ENCODE peak calls at places on chromosome 11, in six cellular contexts. One of them, this sample, is unnamed.

GRCh38 chr11:119179983-119180382 is 5.3 kb upstream of the NHERF4 start:
- DNase-seq in ovary: no peak
- DNase-seq in IMR-90: no peak
- DNase-seq in heart left ventricle: no peak
- DNase-seq in breast epithelium: no peak
- DNase-seq in right lobe of liver: peak; percentile 55
- DNase-seq in this sample: no peak

GRCh38 chr11:128022007-128022368 is 565.4 kb downstream of the ETS1 start:
- DNase-seq in right lobe of liver: no peak
- DNase-seq in breast epithelium: no peak
- DNase-seq in IMR-90: peak; percentile 81
- DNase-seq in heart left ventricle: no peak
- DNase-seq in ovary: no peak
- DNase-seq in this sample: no peak

GRCh38 chr11:66277475-66278391 is at the start of gene CNIH2:
- DNase-seq in ovary: peak; percentile 55
- DNase-seq in heart left ventricle: no peak
- DNase-seq in IMR-90: no peak
- DNase-seq in right lobe of liver: peak; percentile 55
- DNase-seq in breast epithelium: no peak
- DNase-seq in this sample: no peak

GRCh38 chr11:2998073-2998850 is 6.1 kb upstream of the NAP1L4 start:
- DNase-seq in breast epithelium: no peak
- DNase-seq in ovary: no peak
- DNase-seq in IMR-90: no peak
- DNase-seq in right lobe of liver: no peak
- DNase-seq in heart left ventricle: no peak
- DNase-seq in this sample: no peak

GRCh38 chr11:45025716-45026492 is 75.2 kb upstream of the TP53I11 start:
- DNase-seq in ovary: no peak
- DNase-seq in IMR-90: peak; percentile 22
- DNase-seq in breast epithelium: no peak
- DNase-seq in heart left ventricle: peak; percentile 88
- DNase-seq in right lobe of liver: peak; percentile 75
- DNase-seq in this sample: peak; percentile 33

GRCh38 chr11:30395751-30396150 is 72.8 kb downstream of the ARL14EP start:
- DNase-seq in ovary: no peak
- DNase-seq in heart left ventricle: no peak
- DNase-seq in right lobe of liver: no peak
- DNase-seq in breast epithelium: no peak
- DNase-seq in IMR-90: no peak
- DNase-seq in this sample: no peak

GRCh38 chr11:129947474-129947873 is 52.1 kb upstream of the NFRKB start:
- DNase-seq in ovary: no peak
- DNase-seq in IMR-90: no peak
- DNase-seq in breast epithelium: no peak
- DNase-seq in heart left ventricle: no peak
- DNase-seq in right lobe of liver: no peak
- DNase-seq in this sample: no peak

GRCh38 chr11:69144316-69144715 is 11.4 kb upstream of the SMIM38 start:
- DNase-seq in IMR-90: peak; percentile 19
- DNase-seq in breast epithelium: no peak
- DNase-seq in heart left ventricle: no peak
- DNase-seq in ovary: no peak
- DNase-seq in right lobe of liver: no peak
- DNase-seq in this sample: no peak

GRCh38 chr11:13928566-13929251 is 33.8 kb upstream of the SPON1 start:
- DNase-seq in heart left ventricle: no peak
- DNase-seq in right lobe of liver: no peak
- DNase-seq in breast epithelium: no peak
- DNase-seq in ovary: no peak
- DNase-seq in IMR-90: peak; percentile 28
- DNase-seq in this sample: no peak

GRCh38 chr11:61505640-61506155 is 2.9 kb upstream of the LRRC10B start:
- DNase-seq in right lobe of liver: no peak
- DNase-seq in IMR-90: no peak
- DNase-seq in ovary: no peak
- DNase-seq in heart left ventricle: no peak
- DNase-seq in breast epithelium: no peak
- DNase-seq in this sample: no peak

GRCh38 chr11:61509058-61510029 is 795 bp downstream of the LRRC10B start:
- DNase-seq in IMR-90: peak; percentile 69
- DNase-seq in heart left ventricle: peak; percentile 60
- DNase-seq in ovary: no peak
- DNase-seq in breast epithelium: peak; percentile 32
- DNase-seq in right lobe of liver: peak; percentile 76
- DNase-seq in this sample: peak; percentile 51

GRCh38 chr11:61510178-61510979 is 1.8 kb downstream of the LRRC10B start:
- DNase-seq in IMR-90: no peak
- DNase-seq in right lobe of liver: no peak
- DNase-seq in heart left ventricle: no peak
- DNase-seq in breast epithelium: no peak
- DNase-seq in ovary: no peak
- DNase-seq in this sample: no peak

GRCh38 chr11:61507012-61507768 is 1.4 kb upstream of the LRRC10B start:
- DNase-seq in right lobe of liver: no peak
- DNase-seq in ovary: no peak
- DNase-seq in IMR-90: no peak
- DNase-seq in heart left ventricle: no peak
- DNase-seq in breast epithelium: no peak
- DNase-seq in this sample: no peak

GRCh38 chr11:61507962-61508824 is at the start of gene LRRC10B:
- DNase-seq in breast epithelium: no peak
- DNase-seq in right lobe of liver: no peak
- DNase-seq in ovary: no peak
- DNase-seq in IMR-90: no peak
- DNase-seq in heart left ventricle: no peak
- DNase-seq in this sample: no peak
- H3K27ac ChIP-seq in breast epithelium: peak within 1 kb of the TSS; percentile 61
- H3K27ac ChIP-seq in right lobe of liver: no peak within 1 kb of the TSS
- H3K27ac ChIP-seq in ovary: no peak within 1 kb of the TSS
- H3K27ac ChIP-seq in IMR-90: no peak within 1 kb of the TSS
- H3K27ac ChIP-seq in heart left ventricle: peak within 1 kb of the TSS; percentile 77
- H3K27ac ChIP-seq in this sample: no peak within 1 kb of the TSS

DNA sequence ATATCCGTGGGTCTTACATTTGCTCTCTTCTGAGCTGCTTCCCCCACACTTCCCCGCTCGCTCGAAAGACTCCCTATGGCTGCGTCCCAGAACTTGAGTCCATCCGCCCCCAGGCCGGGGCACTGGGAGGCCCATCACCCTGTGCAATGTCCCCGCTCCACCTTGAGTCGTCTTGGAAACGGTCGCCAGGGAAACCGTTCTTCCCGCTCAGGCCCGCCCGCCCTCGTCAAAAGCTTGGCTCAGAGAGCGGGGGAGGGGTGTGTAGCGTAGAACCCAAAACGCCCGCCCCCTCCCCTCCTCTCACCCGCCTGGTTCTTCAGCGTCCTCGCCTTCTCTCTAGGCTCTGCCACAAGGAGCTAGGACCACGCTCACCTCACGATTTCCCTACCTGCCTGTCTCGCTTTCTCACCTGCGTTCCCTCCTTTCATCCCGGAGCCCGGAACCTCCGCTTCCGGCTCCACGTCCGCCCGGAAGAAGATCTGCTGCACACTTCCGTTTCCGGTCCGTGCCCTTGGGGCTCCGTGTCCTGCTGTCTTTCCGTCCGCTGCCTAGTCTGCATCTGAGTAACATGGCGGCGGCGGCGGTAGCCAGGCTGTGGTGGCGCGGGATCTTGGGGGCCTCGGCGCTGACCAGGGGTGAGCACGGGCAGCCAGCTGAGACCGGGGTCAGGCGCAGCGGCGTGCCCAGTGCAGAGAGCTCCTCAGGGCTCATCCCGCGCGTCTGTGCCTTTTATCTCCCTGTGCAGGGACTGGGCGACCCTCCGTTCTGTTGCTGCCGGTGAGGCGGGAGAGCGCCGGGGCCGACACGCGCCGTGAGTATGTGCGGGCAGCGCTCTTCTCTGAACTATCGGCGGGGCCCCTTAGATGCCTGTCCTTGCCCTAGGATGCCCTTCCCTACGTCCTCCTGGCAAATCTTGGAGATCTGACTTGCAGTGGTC is at the start of the genes KBTBD4 and NDUFS3:
- DNase-seq in ovary: peak; percentile 89
- DNase-seq in IMR-90: peak; percentile 87
- DNase-seq in heart left ventricle: peak; percentile 89
- DNase-seq in breast epithelium: peak; percentile 82
- DNase-seq in right lobe of liver: peak; percentile 87
- DNase-seq in this sample: peak; percentile 83
- TF ChIP-seq POLR2A in ovary: peak; percentile 75
- TF ChIP-seq POLR2A in IMR-90: peak; percentile 65
- TF ChIP-seq POLR2A in heart left ventricle: no peak
- TF ChIP-seq POLR2A in breast epithelium: peak; percentile 61
- TF ChIP-seq POLR2A in right lobe of liver: peak; percentile 38
- TF ChIP-seq POLR2A in this sample: peak; percentile 52

GRCh38 chr11:64120951-64121569 is 44.9 kb downstream of the MACROD1 start:
- DNase-seq in IMR-90: peak; percentile 24
- DNase-seq in right lobe of liver: no peak
- DNase-seq in heart left ventricle: peak; percentile 47
- DNase-seq in ovary: no peak
- DNase-seq in breast epithelium: peak; percentile 49
- DNase-seq in this sample: peak; percentile 32
- H3K27ac ChIP-seq in IMR-90: peak overlapping the region; percentile 64
- H3K27ac ChIP-seq in right lobe of liver: no peak overlapping the region
- H3K27ac ChIP-seq in heart left ventricle: peak overlapping the region; percentile 3
- H3K27ac ChIP-seq in ovary: no peak overlapping the region
- H3K27ac ChIP-seq in breast epithelium: no peak overlapping the region
- H3K27ac ChIP-seq in this sample: peak overlapping the region; percentile 19

GRCh38 chr11:64246874-64247728 is at the start of gene PPP1R14B:
- DNase-seq in heart left ventricle: peak; percentile 90
- DNase-seq in breast epithelium: peak; percentile 73
- DNase-seq in IMR-90: peak; percentile 80
- DNase-seq in right lobe of liver: peak; percentile 92
- DNase-seq in ovary: peak; percentile 88
- DNase-seq in this sample: peak; percentile 84
- TF ChIP-seq POLR2A in heart left ventricle: no peak
- TF ChIP-seq POLR2A in breast epithelium: no peak
- TF ChIP-seq POLR2A in IMR-90: peak; percentile 72
- TF ChIP-seq POLR2A in right lobe of liver: peak; percentile 21
- TF ChIP-seq POLR2A in ovary: no peak
- TF ChIP-seq POLR2A in this sample: peak; percentile 49

DNA sequence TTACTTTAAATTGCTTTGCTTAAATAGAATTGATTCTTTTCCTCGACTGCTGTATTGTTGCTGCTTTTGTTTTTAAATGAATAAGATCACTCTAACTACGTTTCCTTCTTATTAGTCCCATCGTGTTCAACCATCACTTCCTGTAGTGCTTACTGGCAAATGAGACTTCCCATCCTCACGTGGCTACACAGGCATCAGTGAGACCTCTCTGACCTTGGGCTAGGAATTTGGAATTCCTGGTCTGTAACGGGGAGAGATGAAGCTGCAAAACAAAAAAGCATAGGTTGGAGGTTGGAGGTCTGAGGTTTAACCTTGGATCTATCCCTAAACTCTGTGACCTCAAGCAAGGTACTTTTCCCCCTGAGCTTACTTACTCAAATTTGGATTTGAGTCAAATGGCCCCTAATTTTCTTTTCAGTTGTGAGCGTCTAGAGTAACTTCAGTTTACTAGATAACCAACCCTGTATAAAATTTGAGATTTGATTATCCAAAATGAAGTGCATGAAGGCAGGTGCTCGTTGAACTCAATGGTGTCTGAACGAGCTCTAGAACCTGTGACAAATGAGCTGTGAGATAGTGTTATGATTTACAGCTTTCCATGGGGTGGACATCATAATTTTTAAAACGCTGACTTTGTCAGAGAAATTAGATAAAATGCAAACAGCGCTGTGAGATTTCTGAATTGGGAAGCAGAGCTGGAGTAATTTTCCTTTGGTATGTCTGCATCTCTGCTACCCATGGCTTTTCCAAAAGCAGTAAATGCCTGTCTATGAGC is 151.2 kb downstream of the DBX1 start:
- DNase-seq in IMR-90: no peak
- DNase-seq in right lobe of liver: no peak
- DNase-seq in breast epithelium: no peak
- DNase-seq in heart left ventricle: no peak
- DNase-seq in ovary: no peak
- DNase-seq in this sample: no peak
- H3K27ac ChIP-seq in IMR-90: no peak overlapping the region
- H3K27ac ChIP-seq in right lobe of liver: peak overlapping the region; percentile 58
- H3K27ac ChIP-seq in breast epithelium: no peak overlapping the region
- H3K27ac ChIP-seq in heart left ventricle: peak overlapping the region; percentile 73
- H3K27ac ChIP-seq in ovary: peak overlapping the region; percentile 54
- H3K27ac ChIP-seq in this sample: no peak overlapping the region

GRCh38 chr11:122002047-122002446 is 114.0 kb downstream of the BLID start:
- DNase-seq in right lobe of liver: no peak
- DNase-seq in heart left ventricle: no peak
- DNase-seq in breast epithelium: no peak
- DNase-seq in IMR-90: no peak
- DNase-seq in ovary: no peak
- DNase-seq in this sample: no peak
- TF ChIP-seq POLR2A in right lobe of liver: no peak
- TF ChIP-seq POLR2A in heart left ventricle: no peak
- TF ChIP-seq POLR2A in breast epithelium: no peak
- TF ChIP-seq POLR2A in IMR-90: no peak
- TF ChIP-seq POLR2A in ovary: no peak
- TF ChIP-seq POLR2A in this sample: no peak

GRCh38 chr11:118009821-118010737 is 23.9 kb downstream of the IL10RA start:
- DNase-seq in right lobe of liver: no peak
- DNase-seq in IMR-90: no peak
- DNase-seq in breast epithelium: no peak
- DNase-seq in heart left ventricle: no peak
- DNase-seq in ovary: no peak
- DNase-seq in this sample: no peak

GRCh38 chr11:118015385-118015841 is 29.2 kb downstream of the IL10RA start:
- DNase-seq in breast epithelium: no peak
- DNase-seq in right lobe of liver: no peak
- DNase-seq in IMR-90: no peak
- DNase-seq in heart left ventricle: no peak
- DNase-seq in ovary: no peak
- DNase-seq in this sample: no peak

GRCh38 chr11:118014022-118014421 is 27.8 kb downstream of the IL10RA start:
- DNase-seq in heart left ventricle: no peak
- DNase-seq in breast epithelium: no peak
- DNase-seq in ovary: no peak
- DNase-seq in IMR-90: no peak
- DNase-seq in right lobe of liver: no peak
- DNase-seq in this sample: no peak

GRCh38 chr11:118010738-118011461 is 24.7 kb downstream of the IL10RA start:
- DNase-seq in IMR-90: no peak
- DNase-seq in ovary: no peak
- DNase-seq in breast epithelium: peak; percentile 35
- DNase-seq in right lobe of liver: peak; percentile 61
- DNase-seq in heart left ventricle: peak; percentile 68
- DNase-seq in this sample: peak; percentile 49

DNA sequence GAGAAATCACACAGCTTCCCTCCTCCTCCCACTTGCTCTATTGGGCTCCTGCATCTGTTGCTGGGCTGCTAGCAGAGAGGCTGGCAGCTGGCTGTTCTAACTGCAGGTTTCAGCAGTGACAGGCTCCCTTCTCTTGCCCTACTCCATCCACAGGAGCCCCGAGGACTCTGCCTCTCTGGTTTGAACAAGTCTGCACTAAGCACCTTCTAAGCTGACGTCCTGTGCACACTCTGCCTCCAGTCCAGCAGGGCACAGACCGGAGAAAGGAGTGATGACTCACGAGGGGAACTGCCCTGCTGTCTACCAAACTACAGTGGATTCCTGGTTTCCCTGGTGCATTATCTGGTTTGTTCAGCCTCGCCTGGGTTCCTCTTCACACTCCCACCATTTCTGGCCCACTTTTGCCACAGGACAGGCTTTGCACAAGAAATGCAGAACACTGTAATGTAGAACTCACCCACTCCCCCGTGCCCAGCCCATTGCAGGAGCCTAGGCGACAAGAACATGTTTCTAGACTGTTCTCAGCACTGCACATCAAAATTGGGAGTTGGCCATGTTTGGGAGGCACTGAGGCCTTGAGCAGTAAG is 26.0 kb downstream of the IL10RA start:
- DNase-seq in breast epithelium: no peak
- DNase-seq in right lobe of liver: no peak
- DNase-seq in ovary: no peak
- DNase-seq in IMR-90: peak; percentile 1
- DNase-seq in heart left ventricle: no peak
- DNase-seq in this sample: no peak
- H3K27ac ChIP-seq in breast epithelium: peak overlapping the region; percentile 38
- H3K27ac ChIP-seq in right lobe of liver: peak overlapping the region; percentile 29
- H3K27ac ChIP-seq in ovary: no peak overlapping the region
- H3K27ac ChIP-seq in IMR-90: no peak overlapping the region
- H3K27ac ChIP-seq in heart left ventricle: peak overlapping the region; percentile 29
- H3K27ac ChIP-seq in this sample: no peak overlapping the region